ENCODE peak calls at places on chromosome 4, in seven cellular contexts. N is SJSA1, T is aorta, Z is left kidney, S is neural crest cell, K is NCI-H146, I is GM13977. O is an unnamed sample.

GRCh38 chr4:155005395-155006087 is 202.9 kb upstream of the NPY2R start:
- DNase-seq in N (no peak), T (no peak), Z (no peak), S (no peak), K (no peak), I (no peak), O (no peak)

GRCh38 chr4:153341575-153342090 is 2.9 kb upstream of the MND1 start:
- DNase-seq in N (peak), T (no peak), Z (no peak), S (no peak), K (no peak), I (no peak), O (no peak)

GRCh38 chr4:95124906-95125504 is 367.2 kb downstream of the BMPR1B start:
- DNase-seq in N (peak), T (no peak), Z (peak), S (peak), K (no peak), I (no peak), O (peak)

GRCh38 chr4:172751550-172751949 is 417.1 kb upstream of the GALNT7 start:
- DNase-seq in N (no peak), T (no peak), Z (no peak), S (no peak), K (no peak), I (no peak), O (no peak)

GRCh38 chr4:47383829-47384427 is 79.6 kb downstream of the COMMD8 start:
- DNase-seq in N (peak), T (no peak), Z (peak), S (no peak), K (peak), I (peak), O (peak)

GRCh38 chr4:141721174-141721573 is 84.8 kb downstream of the IL15 start:
- DNase-seq in N (no peak), T (no peak), Z (no peak), S (no peak), K (no peak), I (no peak), O (no peak)

GRCh38 chr4:36269116-36269515 is 12.3 kb upstream of the DTHD1 start:
- DNase-seq in N (no peak), T (no peak), Z (no peak), S (no peak), K (no peak), I (no peak), O (no peak)

GRCh38 chr4:123418486-123418931 is 21.9 kb downstream of the SPRY1 start:
- DNase-seq in N (peak), T (no peak), Z (peak), S (no peak), K (peak), I (no peak), O (peak)

GRCh38 chr4:78634011-78634664 is 82.6 kb downstream of the ANXA3 start:
- DNase-seq in N (no peak), T (peak), Z (no peak), S (no peak), K (no peak), I (no peak), O (no peak)

GRCh38 chr4:109506890-109507289 is 53.2 kb upstream of the MCUB start:
- DNase-seq in N (no peak), T (no peak), Z (no peak), S (no peak), K (no peak), I (no peak), O (no peak)

GRCh38 chr4:3867403-3868100 is 101.4 kb downstream of the ADRA2C start:
- DNase-seq in N (no peak), T (no peak), Z (no peak), S (no peak), K (no peak), I (no peak), O (no peak)

GRCh38 chr4:144948009-144948408 is 150.0 kb downstream of the ANAPC10 start:
- DNase-seq in N (peak), T (no peak), Z (no peak), S (no peak), K (no peak), I (no peak), O (peak)

GRCh38 chr4:3786196-3786869 is 20.1 kb downstream of the ADRA2C start:
- DNase-seq in N (no peak), T (no peak), Z (no peak), S (no peak), K (no peak), I (no peak), O (no peak)

GRCh38 chr4:1511441-1512041 is 105.3 kb upstream of the NKX1-1 start:
- DNase-seq in N (no peak), T (peak), Z (peak), S (no peak), K (no peak), I (no peak), O (peak)

GRCh38 chr4:7781361-7781760 is 158.3 kb downstream of the AFAP1 start:
- DNase-seq in N (no peak), T (peak), Z (peak), S (no peak), K (no peak), I (no peak), O (no peak)

GRCh38 chr4:3267576-3268394 is 18.8 kb downstream of the MSANTD1 start:
- DNase-seq in N (no peak), T (no peak), Z (no peak), S (no peak), K (peak), I (peak), O (peak)

GRCh38 chr4:16029329-16029728 is 54.5 kb downstream of the PROM1 start:
- DNase-seq in N (peak), T (no peak), Z (peak), S (no peak), K (peak), I (no peak), O (no peak)

GRCh38 chr4:26887809-26888208 is 27.2 kb downstream of the STIM2 start:
- DNase-seq in N (no peak), T (no peak), Z (no peak), S (no peak), K (no peak), I (no peak), O (no peak)

GRCh38 chr4:71765349-71765748 is 18.5 kb downstream of the GC start:
- DNase-seq in N (no peak), T (no peak), Z (peak), S (no peak), K (no peak), I (no peak), O (no peak)

GRCh38 chr4:153564630-153565525 is 98.7 kb downstream of the TMEM131L start:
- DNase-seq in N (peak), T (no peak), Z (peak), S (no peak), K (no peak), I (no peak), O (peak)

GRCh38 chr4:155967098-155967497 is 13.4 kb upstream of the CTSO start:
- DNase-seq in N (no peak), T (no peak), Z (no peak), S (no peak), K (no peak), I (no peak), O (no peak)

GRCh38 chr4:55336138-55337034 is 9.7 kb upstream of the SRD5A3 start:
- DNase-seq in N (no peak), T (no peak), Z (no peak), S (no peak), K (peak), I (no peak), O (no peak)

GRCh38 chr4:152981278-152981677 is 45.2 kb downstream of the FHDC1 start:
- DNase-seq in N (no peak), T (no peak), Z (no peak), S (no peak), K (no peak), I (no peak), O (no peak)

GRCh38 chr4:2837904-2838496 is 5.6 kb upstream of the ADD1 start:
- DNase-seq in N (no peak), T (peak), Z (peak), S (no peak), K (no peak), I (no peak), O (no peak)

GRCh38 chr4:153223935-153224334 is 19.7 kb downstream of the TRIM2 start:
- DNase-seq in N (peak), T (no peak), Z (peak), S (no peak), K (no peak), I (no peak), O (no peak)

GRCh38 chr4:38687571-38688011 is 23.6 kb downstream of the KLF3 start:
- DNase-seq in N (no peak), T (no peak), Z (no peak), S (no peak), K (no peak), I (no peak), O (no peak)

O was measured in Caco-2.